ENCODE peak calls at places on chromosome 7, in nine cellular contexts. G, P, E, Q, F, S, L, K and U are unnamed samples.

GRCh38 chr7:44665531-44666213 is 59.2 kb downstream of the OGDH start:
- DNase-seq in L (no peak), S (peak), E (no peak), F (no peak), K (no peak), G (no peak), P (no peak), Q (no peak), U (no peak)

GRCh38 chr7:144728556-144728955 is 107.3 kb downstream of the TPK1 start:
- DNase-seq in G (no peak), K (no peak), S (no peak), Q (no peak), L (no peak), P (no peak), E (no peak), F (no peak), U (no peak)

GRCh38 chr7:154832557-154833138 is 170.3 kb downstream of the PAXIP1 start:
- DNase-seq in Q (peak), K (no peak), F (no peak), P (no peak), E (no peak), L (no peak), S (no peak), G (no peak), U (no peak)

GRCh38 chr7:50674896-50675835 is 107.5 kb downstream of the GRB10 start:
- DNase-seq in F (no peak), G (no peak), K (no peak), P (no peak), L (no peak), Q (no peak), S (no peak), E (no peak), U (no peak)

GRCh38 chr7:145928937-145929336 is 187.7 kb upstream of the CNTNAP2 start:
- DNase-seq in F (no peak), S (no peak), K (no peak), L (no peak), G (no peak), P (no peak), Q (no peak), E (no peak), U (no peak)

GRCh38 chr7:88111136-88111748 is 108.6 kb downstream of the SRI start:
- DNase-seq in K (no peak), F (no peak), E (peak), S (peak), Q (no peak), P (no peak), G (peak), L (no peak), U (no peak)

GRCh38 chr7:38873433-38873832 is 35.6 kb downstream of the VPS41 start:
- DNase-seq in S (no peak), P (no peak), G (no peak), Q (no peak), E (no peak), K (no peak), L (no peak), F (no peak), U (no peak)

GRCh38 chr7:157133304-157133703 is 5.4 kb upstream of the UBE3C start:
- DNase-seq in Q (no peak), L (no peak), P (no peak), E (no peak), F (no peak), S (no peak), G (no peak), K (no peak), U (peak)